ENCODE peak calls at places on chromosomes 11 and 22, in eight cellular contexts. B is neural crest cell, X is fibroblast of the aortic adventitia, S is progenitor cell of endocrine pancreas, J is cardiac fibroblast, W is NB4, D is adrenal gland, U is heart right ventricle. Z is an unnamed sample.

GRCh38 chr11:36056160-36056751 is 112.4 kb downstream of the LDLRAD3 start:
- DNase-seq in B (peak), X (peak), S (no peak), J (peak), W (peak), D (peak), U (no peak), Z (peak)

GRCh38 chr22:41919357-41920224 is 4.7 kb upstream of the SHISA8 start:
- DNase-seq in B (peak), X (no peak), S (peak), J (peak), W (peak), D (peak), U (peak), Z (peak)

GRCh38 chr22:24284747-24285203 is 14.1 kb downstream of the SPECC1L start:
- DNase-seq in B (no peak), X (peak), S (no peak), J (no peak), W (no peak), D (no peak), U (no peak), Z (peak)

GRCh38 chr22:17358394-17358793 is 10.9 kb upstream of the CECR2 start:
- DNase-seq in B (no peak), X (no peak), S (no peak), J (no peak), W (no peak), D (no peak), U (no peak), Z (no peak)

GRCh38 chr11:37861671-37862070 is 1263.6 kb upstream of the RAG2 start:
- DNase-seq in B (no peak), X (no peak), S (no peak), J (no peak), W (no peak), D (no peak), U (no peak), Z (no peak)

GRCh38 chr22:37566329-37566837 is 6.1 kb downstream of the CDC42EP1 start:
- DNase-seq in B (no peak), X (no peak), S (no peak), J (no peak), W (no peak), D (no peak), U (no peak), Z (no peak)

GRCh38 chr22:25403752-25404471 is 160.6 kb upstream of the GRK3 start:
- DNase-seq in B (no peak), X (peak), S (no peak), J (peak), W (peak), D (no peak), U (no peak), Z (peak)

GRCh38 chr11:36558511-36559413 is 9.0 kb upstream of the RAG1 start:
- DNase-seq in B (no peak), X (no peak), S (no peak), J (no peak), W (no peak), D (no peak), U (no peak), Z (no peak)

GRCh38 chr22:36162127-36163034 is 1.8 kb upstream of the APOL3 start:
- DNase-seq in B (no peak), X (no peak), S (no peak), J (no peak), W (peak), D (no peak), U (no peak), Z (no peak)

GRCh38 chr11:62144641-62145255 is 20.9 kb downstream of the INCENP start:
- DNase-seq in B (no peak), X (no peak), S (no peak), J (no peak), W (no peak), D (no peak), U (no peak), Z (no peak)

GRCh38 chr11:88886796-88887195 is 179.0 kb downstream of the GRM5 start:
- DNase-seq in B (peak), X (peak), S (no peak), J (peak), W (peak), D (no peak), U (no peak), Z (peak)

GRCh38 chr11:108221981-108222685 is at the start of gene NPAT:
- DNase-seq in B (no peak), X (no peak), S (no peak), J (no peak), W (no peak), D (no peak), U (no peak), Z (no peak)

GRCh38 chr11:72494109-72494429 is 59.7 kb upstream of the CLPB start:
- DNase-seq in B (no peak), X (no peak), S (no peak), J (no peak), W (no peak), D (no peak), U (no peak), Z (no peak)

GRCh38 chr11:73312806-73313403 is 4.8 kb downstream of the ARHGEF17 start:
- DNase-seq in B (no peak), X (no peak), S (no peak), J (no peak), W (no peak), D (no peak), U (no peak), Z (no peak)

GRCh38 chr11:20258496-20258895 is 98.2 kb upstream of the DBX1 start:
- DNase-seq in B (peak), X (no peak), S (no peak), J (no peak), W (no peak), D (no peak), U (no peak), Z (no peak)

GRCh38 chr22:42067706-42068350 is 2.8 kb downstream of the NAGA start:
- DNase-seq in B (no peak), X (no peak), S (no peak), J (no peak), W (no peak), D (no peak), U (no peak), Z (no peak)

GRCh38 chr11:82927264-82927880 is 25.8 kb downstream of the DDIAS start:
- DNase-seq in B (no peak), X (peak), S (no peak), J (peak), W (peak), D (no peak), U (peak), Z (peak)

GRCh38 chr11:72741429-72741833 is 10.8 kb downstream of the ARAP1 start:
- DNase-seq in B (peak), X (no peak), S (no peak), J (no peak), W (peak), D (peak), U (no peak), Z (peak)

GRCh38 chr11:117923773-117924172 is 5.4 kb downstream of the TMPRSS13 start:
- DNase-seq in B (no peak), X (no peak), S (no peak), J (no peak), W (no peak), D (no peak), U (no peak), Z (no peak)

GRCh38 chr22:50270302-50271010 is at the start of gene MAPK11:
- DNase-seq in B (peak), X (peak), S (peak), J (peak), W (peak), D (peak), U (peak), Z (peak)

GRCh38 chr22:21632237-21632895 is at the start of gene CCDC116:
- DNase-seq in B (no peak), X (no peak), S (no peak), J (no peak), W (peak), D (no peak), U (no peak), Z (no peak)

GRCh38 chr11:96361778-96362177 is 18.8 kb upstream of the MAML2 start:
- DNase-seq in B (no peak), X (peak), S (no peak), J (no peak), W (no peak), D (no peak), U (no peak), Z (no peak)

GRCh38 chr22:47366026-47366767 is 603.7 kb downstream of the TBC1D22A start:
- DNase-seq in B (no peak), X (no peak), S (no peak), J (no peak), W (no peak), D (no peak), U (no peak), Z (no peak)

DNA sequence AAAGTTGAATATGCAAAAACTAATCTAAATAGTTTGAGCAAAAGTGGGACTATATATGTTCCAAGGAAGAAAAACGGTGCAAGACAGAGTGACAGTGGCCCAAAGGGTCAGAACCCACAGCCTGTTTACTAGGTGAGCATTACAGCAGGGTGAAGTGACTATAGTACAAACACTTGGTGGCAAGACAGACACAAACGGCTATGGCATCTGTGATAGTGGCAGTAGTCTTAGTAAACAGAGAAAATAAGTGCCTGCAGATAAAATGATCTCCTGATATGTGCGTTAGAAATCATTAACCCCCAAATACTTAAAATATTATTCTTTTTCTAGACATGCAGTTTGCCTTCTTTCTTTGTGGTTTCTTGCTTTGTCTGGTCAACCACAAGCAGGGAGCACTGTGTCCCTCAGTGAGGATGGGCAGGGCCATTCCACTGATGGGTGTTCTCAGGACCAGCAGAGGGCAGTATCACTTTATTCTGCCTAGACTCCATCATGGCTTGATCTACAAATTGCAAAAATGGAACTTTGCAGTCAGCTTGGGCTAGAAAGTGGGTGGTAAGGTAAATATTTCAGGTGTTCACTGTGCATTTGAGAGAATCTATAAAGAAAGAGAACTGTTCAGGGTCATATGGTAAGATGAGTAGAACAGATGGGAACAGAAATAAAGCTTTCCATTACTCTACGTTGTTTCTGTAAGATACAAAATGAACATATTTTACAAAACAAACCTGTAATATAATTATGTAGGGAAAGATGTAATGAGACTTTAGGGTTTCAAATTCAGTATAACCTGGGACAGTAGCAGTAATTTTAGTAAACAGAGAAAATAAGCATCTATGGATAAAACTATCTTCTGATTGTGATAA is 198.2 kb downstream of the SWAP70 start:
- DNase-seq in B (peak), X (peak), S (no peak), J (peak), W (peak), D (peak), U (peak), Z (peak)
- TF ChIP-seq CTCF in B (peak), X (peak), S (peak), J (peak), W (peak), D (peak), U (peak), Z (peak)

DNA sequence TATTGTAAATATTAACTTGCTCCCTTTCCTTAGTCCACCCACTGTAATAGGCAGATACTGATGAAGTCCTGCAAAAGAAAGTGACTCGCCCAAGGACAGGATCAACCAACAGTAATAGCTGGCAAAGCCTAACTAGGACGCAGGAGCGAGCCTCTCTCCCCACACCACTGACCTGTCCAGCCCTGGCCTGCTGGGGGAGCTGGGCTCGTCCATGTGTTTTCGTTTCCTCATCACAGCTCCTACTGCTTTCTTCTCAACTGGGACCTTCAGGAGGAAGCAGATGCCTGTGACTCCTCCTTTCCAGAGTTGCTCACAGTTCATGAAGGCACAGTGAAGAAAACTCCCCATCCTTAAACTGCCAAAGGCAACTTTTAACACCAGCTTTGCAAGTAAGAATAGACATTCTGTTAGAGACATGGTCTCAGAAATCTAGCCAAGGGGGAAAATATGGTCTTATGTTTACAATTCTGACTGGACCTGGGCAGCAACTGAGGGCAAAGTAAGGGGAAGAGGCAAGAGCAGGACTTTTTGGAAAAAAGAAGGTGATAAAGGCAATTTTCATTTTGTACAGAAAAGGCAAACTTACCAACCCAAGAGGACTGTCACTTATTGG is 11.6 kb upstream of the GPHA2 start:
- DNase-seq in B (no peak), X (no peak), S (no peak), J (peak), W (no peak), D (no peak), U (no peak), Z (no peak)
- TF ChIP-seq CTCF in B (no peak), X (peak), S (no peak), J (peak), W (no peak), D (no peak), U (no peak), Z (no peak)

DNA sequence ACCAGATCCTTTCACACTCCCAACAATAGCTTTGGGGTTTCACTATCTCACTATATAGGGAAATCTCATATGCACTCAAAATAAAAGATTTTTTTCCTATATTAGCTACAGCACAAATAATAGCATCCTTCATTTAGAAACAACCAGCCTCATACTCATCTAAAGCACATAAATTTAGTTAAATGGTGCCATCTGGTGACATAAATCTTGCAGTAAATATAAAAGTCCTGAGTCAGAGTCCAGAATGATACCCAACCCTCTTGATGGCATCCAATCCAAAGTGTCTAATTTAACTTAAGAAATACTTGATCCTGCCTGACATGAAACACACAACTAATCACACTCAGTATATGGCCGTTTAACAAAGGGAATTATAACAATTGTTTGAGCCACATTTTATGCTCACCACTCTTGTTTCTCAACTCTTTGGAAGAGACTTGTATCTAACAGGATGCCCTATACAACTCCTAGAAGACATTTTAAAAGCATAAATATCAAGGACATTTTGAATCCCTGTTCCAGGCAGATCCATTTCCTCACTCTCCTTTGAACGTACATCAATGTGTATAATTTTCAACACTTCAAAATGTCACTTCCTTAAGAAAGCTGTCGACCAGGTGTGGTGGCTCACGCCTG is 36.2 kb downstream of the DLG2 start:
- DNase-seq in B (no peak), X (peak), S (no peak), J (peak), W (peak), D (no peak), U (no peak), Z (peak)
- TF ChIP-seq CTCF in B (peak), X (no peak), S (peak), J (no peak), W (peak), D (no peak), U (no peak), Z (peak)

GRCh38 chr11:57321996-57322880 is 2.5 kb downstream of the TNKS1BP1 start:
- DNase-seq in B (peak), X (peak), S (no peak), J (peak), W (peak), D (peak), U (peak), Z (peak)

GRCh38 chr11:57323503-57324153 is 1.1 kb downstream of the TNKS1BP1 start:
- DNase-seq in B (no peak), X (peak), S (no peak), J (peak), W (no peak), D (no peak), U (no peak), Z (peak)

GRCh38 chr11:57324154-57324885 is 432 bp downstream of the TNKS1BP1 start:
- DNase-seq in B (peak), X (peak), S (peak), J (peak), W (peak), D (peak), U (peak), Z (peak)

GRCh38 chr11:57321388-57321995 is 3.3 kb downstream of the TNKS1BP1 start:
- DNase-seq in B (no peak), X (no peak), S (no peak), J (peak), W (no peak), D (no peak), U (no peak), Z (peak)

DNA sequence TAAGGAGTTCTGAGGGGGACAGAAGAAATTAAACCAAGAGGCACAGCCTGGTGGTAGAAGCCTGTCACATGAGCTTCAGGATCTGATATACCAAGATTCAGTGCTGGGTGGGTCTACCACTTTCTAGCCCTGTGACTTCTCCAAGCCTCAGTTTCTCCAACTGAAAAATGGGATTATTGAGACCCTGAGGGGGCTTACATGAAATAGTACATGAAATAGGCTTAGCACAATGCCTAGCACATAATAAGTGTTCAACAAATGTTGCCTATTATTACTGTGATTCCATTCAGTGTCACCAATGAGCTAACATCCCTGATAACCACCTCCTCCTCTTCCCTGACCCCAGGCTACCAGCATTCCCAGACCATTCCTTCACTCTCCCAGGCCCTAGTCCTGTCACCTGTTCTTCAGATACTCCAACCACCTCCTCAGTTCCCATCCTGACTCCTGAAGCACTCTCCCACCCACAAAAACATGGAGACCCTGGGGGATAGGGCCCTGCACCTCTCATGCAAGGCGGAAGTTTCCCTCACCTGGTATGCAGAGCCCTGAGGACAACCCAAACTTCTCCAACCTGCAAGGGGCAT is 1.8 kb downstream of the TNKS1BP1 start:
- DNase-seq in B (no peak), X (no peak), S (no peak), J (no peak), W (no peak), D (no peak), U (no peak), Z (peak)
- TF ChIP-seq CTCF in B (no peak), X (peak), S (no peak), J (no peak), W (no peak), D (no peak), U (no peak), Z (no peak)

DNA sequence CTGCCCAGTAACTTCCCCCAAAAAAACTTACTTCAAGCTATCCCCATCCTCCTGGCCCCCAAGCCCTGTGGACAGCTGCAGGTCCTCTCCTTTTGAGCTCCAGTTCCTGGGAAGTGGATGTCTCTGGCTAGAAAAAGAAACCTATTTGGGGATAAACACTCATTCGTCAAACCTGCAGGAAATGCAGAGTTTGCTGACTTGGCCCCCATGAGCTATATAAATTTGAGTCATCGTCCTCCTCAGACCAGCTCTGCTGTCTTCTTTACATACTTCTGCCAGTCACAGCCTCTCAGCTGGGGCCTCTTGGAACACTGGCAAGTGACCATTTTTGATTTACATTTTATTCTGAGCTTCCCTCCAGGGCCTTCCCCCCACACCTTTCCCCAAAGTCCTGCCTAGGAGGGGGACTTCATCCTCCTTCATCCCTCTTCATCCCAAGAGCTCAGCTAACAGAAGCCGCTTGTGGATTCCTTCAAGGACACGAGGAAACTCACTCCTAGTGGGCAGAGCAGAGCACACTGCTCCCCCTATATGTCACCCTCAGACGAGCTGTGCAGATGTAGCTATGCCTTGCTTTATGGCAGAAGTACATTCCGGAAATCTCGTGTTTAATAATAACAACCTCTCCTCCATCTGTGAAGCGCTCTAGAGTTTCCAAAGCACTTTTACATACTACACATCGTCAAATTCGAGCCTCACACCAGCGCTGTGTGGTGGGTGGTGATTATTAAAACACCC is 131.8 kb downstream of the FEZ1 start:
- DNase-seq in B (no peak), X (peak), S (no peak), J (peak), W (no peak), D (no peak), U (no peak), Z (peak)
- TF ChIP-seq CTCF in B (no peak), X (peak), S (no peak), J (no peak), W (no peak), D (no peak), U (no peak), Z (no peak)

GRCh38 chr22:31995046-31995445 is 48.0 kb upstream of the SLC5A1 start:
- DNase-seq in B (no peak), X (no peak), S (no peak), J (no peak), W (peak), D (no peak), U (no peak), Z (no peak)
- TF ChIP-seq CTCF in B (peak), X (no peak), S (peak), J (peak), W (peak), D (no peak), U (no peak), Z (no peak)

Z was measured in epithelial cell of esophagus.